ENCODE peak calls at places on chromosomes 12 and 14, in four cellular contexts. Y is H1, F is neuronal stem cell, H is H9. S is an unnamed sample.

GRCh38 chr12:28209782-28210181 is 19.5 kb downstream of the CCDC91 start:
- DNase-seq in Y (no peak), F (no peak), H (no peak), S (no peak)

GRCh38 chr12:121797937-121798801 is 4.7 kb upstream of the RHOF start:
- DNase-seq in Y (no peak), H (no peak), F (no peak), S (peak; percentile 41)

GRCh38 chr14:83163016-83163415 is 1629.4 kb upstream of the SEL1L start:
- DNase-seq in H (no peak), Y (no peak), F (no peak), S (no peak)

GRCh38 chr14:95935228-95935822 is 58.7 kb downstream of the TUNAR start:
- DNase-seq in F (peak; percentile 77), H (peak; percentile 45), Y (no peak), S (peak; percentile 4)

GRCh38 chr12:14278294-14278953 is 87.1 kb upstream of the ATF7IP start:
- DNase-seq in F (no peak), H (no peak), Y (no peak), S (no peak)

GRCh38 chr12:25135531-25136154 is 59.3 kb downstream of the DNAI7 start:
- DNase-seq in Y (peak; percentile 77), H (peak; percentile 87), F (no peak), S (peak; percentile 14)

GRCh38 chr14:105165761-105166485 is 2.7 kb downstream of the JAG2 start:
- DNase-seq in H (no peak), F (no peak), Y (no peak), S (no peak)

GRCh38 chr12:54024127-54024526 is 4.1 kb upstream of the HOXC6 start:
- DNase-seq in H (no peak), F (no peak), Y (no peak), S (peak; percentile 55)

GRCh38 chr12:62537544-62537943 is 70.9 kb downstream of the MON2 start:
- DNase-seq in Y (no peak), H (no peak), F (no peak), S (peak; percentile 29)

GRCh38 chr12:112148031-112148513 is 22.7 kb downstream of the TRAFD1 start:
- DNase-seq in Y (no peak), H (no peak), F (no peak), S (peak; percentile 42)

GRCh38 chr12:13170892-13171490 is 25.5 kb upstream of the EMP1 start:
- DNase-seq in Y (peak; percentile 13), H (no peak), F (no peak), S (no peak)

GRCh38 chr12:46886541-46887041 is 60.8 kb upstream of the SLC38A4 start:
- DNase-seq in H (no peak), Y (no peak), F (no peak), S (no peak)

GRCh38 chr12:108117163-108117849 is 11.8 kb upstream of the WSCD2 start:
- DNase-seq in H (peak; percentile 62), F (no peak), Y (no peak), S (no peak)

GRCh38 chr12:12883369-12884001 is 7.9 kb upstream of the GPRC5A start:
- DNase-seq in F (no peak), H (no peak), Y (no peak), S (peak; percentile 67)

GRCh38 chr12:52655251-52655650 is 3.2 kb upstream of the KRT2 start:
- DNase-seq in F (no peak), H (no peak), Y (no peak), S (no peak)

DNA sequence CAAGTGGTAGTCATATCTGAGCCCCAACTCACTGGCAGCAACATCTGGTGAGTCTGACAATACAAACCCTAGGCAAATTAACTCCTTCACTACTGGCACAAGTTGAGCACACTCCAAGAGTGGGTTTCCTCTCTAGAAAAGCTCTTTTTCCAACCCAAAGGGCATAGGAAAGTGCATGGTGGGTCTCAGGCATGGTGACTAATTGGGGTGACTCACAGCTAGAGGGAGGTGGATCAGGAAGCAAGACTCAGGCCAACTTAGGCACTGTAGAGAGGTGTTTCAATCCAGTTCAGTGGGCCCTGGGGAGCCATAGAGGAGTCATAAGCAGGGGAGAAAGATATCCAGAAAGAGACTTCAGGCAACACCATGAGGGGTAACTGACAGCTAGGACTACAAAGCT is 42.3 kb downstream of the MAP1LC3B2 start:
- DNase-seq in H (no peak), F (no peak), Y (no peak), S (peak; percentile 49)
- H3K4me2 ChIP-seq in H (no peak overlapping the region), F (no peak overlapping the region), Y (no peak overlapping the region), S (no peak overlapping the region)

GRCh38 chr12:131828671-131829350 is 618 bp downstream of the MMP17 start:
- DNase-seq in Y (no peak), H (peak; percentile 51), F (no peak), S (no peak)
- H3K23ac ChIP-seq in Y (no peak overlapping the region), H (no peak overlapping the region), F (peak overlapping the region; percentile 98), S (no peak overlapping the region)

GRCh38 chr12:4012073-4012472 is 138.9 kb upstream of the PARP11 start:
- DNase-seq in F (no peak), Y (no peak), H (no peak), S (no peak)

GRCh38 chr12:4012977-4013968 is 140.1 kb upstream of the PARP11 start:
- DNase-seq in F (no peak), Y (no peak), H (no peak), S (no peak)

GRCh38 chr12:4014858-4015224 is 141.6 kb upstream of the PARP11 start:
- DNase-seq in F (no peak), Y (no peak), H (no peak), S (no peak)

GRCh38 chr12:4011597-4011996 is 138.4 kb upstream of the PARP11 start:
- DNase-seq in H (no peak), F (no peak), Y (no peak), S (no peak)

GRCh38 chr12:4015225-4016076 is 142.3 kb upstream of the PARP11 start:
- DNase-seq in F (no peak), Y (no peak), H (no peak), S (no peak)
- H2BK12ac ChIP-seq in F (no peak overlapping the region), Y (peak overlapping the region; percentile 39), H (no peak overlapping the region), S (no peak overlapping the region)

GRCh38 chr12:55915481-55915856 is 12.2 kb downstream of the PYM1 start:
- DNase-seq in Y (no peak), H (no peak), F (no peak), S (no peak)
- H3K4me2 ChIP-seq in Y (no peak overlapping the region), H (no peak overlapping the region), F (no peak overlapping the region), S (no peak overlapping the region)

GRCh38 chr14:101131451-101131916 is 228.0 kb upstream of the RTL1 start:
- DNase-seq in Y (peak; percentile 38), F (no peak), H (peak; percentile 14), S (no peak)

GRCh38 chr14:101133068-101133467 is 229.5 kb upstream of the RTL1 start:
- DNase-seq in F (no peak), Y (no peak), H (no peak), S (no peak)

GRCh38 chr14:101132588-101132987 is 229.1 kb upstream of the RTL1 start:
- DNase-seq in H (no peak), F (no peak), Y (peak; percentile 17), S (no peak)

GRCh38 chr14:101130861-101131260 is 227.3 kb upstream of the RTL1 start:
- DNase-seq in Y (peak; percentile 40), F (no peak), H (no peak), S (no peak)

GRCh38 chr14:101132051-101132541 is 228.6 kb upstream of the RTL1 start:
- DNase-seq in F (no peak), Y (peak; percentile 38), H (peak; percentile 10), S (no peak)
- H3K23ac ChIP-seq in F (peak overlapping the region; percentile 56), Y (no peak overlapping the region), H (no peak overlapping the region), S (no peak overlapping the region)

GRCh38 chr14:76434220-76434619 is 58.3 kb downstream of the ESRRB start:
- DNase-seq in F (no peak), Y (no peak), H (no peak), S (no peak)

GRCh38 chr14:76439237-76439775 is 63.4 kb downstream of the ESRRB start:
- DNase-seq in H (no peak), Y (no peak), F (no peak), S (no peak)
- H2BK12ac ChIP-seq in H (no peak overlapping the region), Y (no peak overlapping the region), F (peak overlapping the region; percentile 84), S (no peak overlapping the region)

GRCh38 chr12:64781374-64782029 is 22.3 kb upstream of the GNS start:
- DNase-seq in F (peak; percentile 59), Y (no peak), H (peak; percentile 56), S (no peak)
- H3K4me2 ChIP-seq in F (peak overlapping the region; percentile 89), Y (peak overlapping the region; percentile 88), H (peak overlapping the region; percentile 72), S (peak overlapping the region; percentile 80)

DNA sequence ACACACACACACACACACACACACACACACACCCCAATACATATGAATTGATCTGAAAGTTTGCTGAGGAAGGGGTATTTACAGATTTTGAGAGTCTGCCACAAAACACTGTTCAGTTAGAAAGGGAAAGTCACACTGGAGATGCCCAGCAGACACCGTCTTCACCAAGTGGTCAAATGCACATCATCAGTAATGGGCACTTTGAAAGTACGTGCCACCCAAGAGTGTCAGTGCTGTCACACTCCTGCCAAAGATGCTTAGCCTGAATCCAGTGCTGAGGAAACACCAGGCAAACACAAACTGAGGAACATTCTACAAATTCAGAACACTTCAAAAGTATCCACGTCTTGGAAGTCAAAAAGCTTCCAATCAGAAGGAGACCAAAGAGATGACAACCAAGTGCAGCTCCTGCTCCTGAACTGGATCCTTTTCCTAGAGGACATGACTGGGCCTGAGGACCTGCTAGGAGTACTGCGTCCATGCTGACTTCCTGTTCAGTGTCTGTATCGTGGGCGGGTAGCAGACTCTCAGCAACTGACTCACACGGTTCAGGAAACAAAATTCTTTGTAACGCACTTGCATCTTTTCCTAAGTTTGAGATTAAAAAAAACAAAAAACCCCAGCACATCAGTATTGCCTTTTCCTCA is 18.6 kb downstream of the PSMC1 start:
- DNase-seq in Y (no peak), H (no peak), F (no peak), S (peak; percentile 56)
- H3K23ac ChIP-seq in Y (no peak overlapping the region), H (no peak overlapping the region), F (no peak overlapping the region), S (no peak overlapping the region)

DNA sequence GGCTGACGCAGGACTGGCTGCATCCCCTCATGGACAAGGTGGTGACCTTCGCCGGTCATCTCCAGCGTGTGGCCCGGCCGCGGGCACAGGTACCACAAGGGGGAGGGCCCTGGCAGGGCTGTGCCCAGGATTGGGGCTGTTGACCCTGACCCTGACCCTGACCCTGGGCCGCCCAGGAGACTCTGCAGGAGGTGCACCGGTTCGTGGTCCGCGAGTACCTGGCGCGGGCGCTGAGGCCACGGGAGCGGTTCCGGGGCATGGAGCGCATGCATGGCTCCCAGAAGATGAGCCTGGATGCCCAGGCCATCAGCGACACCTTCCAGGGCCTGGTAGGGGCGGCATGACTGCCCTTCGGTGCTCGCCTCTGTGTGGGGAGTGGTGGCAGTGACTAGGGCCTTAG is 12.9 kb downstream of the EXOC3L4 start:
- DNase-seq in F (no peak), Y (no peak), H (no peak), S (no peak)
- H2BK12ac ChIP-seq in F (peak overlapping the region; percentile 84), Y (peak overlapping the region; percentile 99), H (no peak overlapping the region), S (no peak overlapping the region)

DNA sequence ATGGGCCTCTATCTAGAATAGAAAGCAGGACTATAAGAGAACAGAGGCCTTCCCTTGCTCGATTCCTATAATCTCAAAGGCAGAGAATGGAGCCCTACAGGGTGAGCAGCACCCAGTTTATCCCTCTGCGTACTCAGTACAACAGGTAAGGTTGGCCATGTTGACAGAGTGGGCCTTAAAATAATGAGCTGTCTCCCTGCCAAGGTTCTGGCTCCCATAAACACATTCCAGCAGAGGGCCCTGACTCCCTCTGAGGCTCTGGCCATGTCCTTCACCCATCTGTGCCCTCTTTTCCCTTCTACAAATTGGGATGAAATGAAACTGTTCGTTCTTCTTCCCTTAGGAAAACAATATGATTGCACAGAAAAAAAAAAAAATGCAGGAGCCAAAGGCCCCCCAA is 16.9 kb upstream of the PNMA1 start:
- DNase-seq in Y (no peak), H (no peak), F (no peak), S (no peak)
- H3K4me2 ChIP-seq in Y (no peak overlapping the region), H (no peak overlapping the region), F (no peak overlapping the region), S (no peak overlapping the region)

S was measured in mesenchymal stem cell.